ENCODE peak calls at places on chromosomes 12 and 14, in ten cellular contexts. O is pancreas; K is CD4-positive, CD25-positive, alpha-beta regulatory T cell; B is AG04450; W is fibroblast of lung; Q is neuronal stem cell; D is endothelial cell of umbilical vein; Y is A549; J is left lung; Z is CD8-positive, alpha-beta memory T cell. N is an unnamed sample.

GRCh38 chr12:95648990-95649791 is 97.9 kb upstream of the USP44 start:
- DNase-seq in B (no peak), W (peak), Q (no peak), O (no peak), Y (peak), D (peak), K (no peak), J (no peak), Z (no peak), N (no peak)

GRCh38 chr14:105281354-105282097 is 19.3 kb downstream of the BRF1 start:
- DNase-seq in W (peak), Y (peak), D (peak), O (no peak), K (peak), Q (peak), J (no peak), Z (no peak), B (peak), N (no peak)

GRCh38 chr12:32197421-32197820 is 90.8 kb downstream of the BICD1 start:
- DNase-seq in B (no peak), Y (no peak), O (no peak), K (no peak), W (no peak), J (no peak), D (no peak), Z (no peak), Q (no peak), N (no peak)

GRCh38 chr14:34237098-34237497 is 224.9 kb downstream of the SPTSSA start:
- DNase-seq in Z (no peak), O (no peak), Y (peak), Q (no peak), J (no peak), B (no peak), K (no peak), W (no peak), D (no peak), N (no peak)

GRCh38 chr12:78406776-78407335 is 457.7 kb upstream of the SYT1 start:
- DNase-seq in W (peak), Q (no peak), D (no peak), K (no peak), B (no peak), O (no peak), J (no peak), Y (no peak), Z (no peak), N (no peak)

GRCh38 chr14:100902295-100902694 is 1.2 kb downstream of the RTL1 start:
- DNase-seq in W (no peak), Q (no peak), B (no peak), J (no peak), Y (peak), K (no peak), O (no peak), D (no peak), Z (no peak), N (no peak)

GRCh38 chr12:63843613-63844390 is 698 bp upstream of the SRGAP1 start:
- DNase-seq in J (peak), Y (peak), O (peak), Q (peak), K (peak), D (peak), B (peak), Z (peak), W (peak), N (peak)

GRCh38 chr12:111599459-111600295 is 562 bp upstream of the ATXN2 start:
- DNase-seq in D (peak), Q (peak), K (peak), W (peak), Y (peak), O (peak), Z (peak), J (peak), B (peak), N (peak)

GRCh38 chr14:99964979-99965378 is 100.2 kb upstream of the EVL start:
- DNase-seq in J (no peak), Y (no peak), Z (no peak), D (no peak), Q (no peak), K (no peak), B (no peak), W (no peak), O (no peak), N (no peak)

GRCh38 chr14:88556581-88556980 is 1.8 kb upstream of the PTPN21 start:
- DNase-seq in Q (no peak), D (no peak), O (no peak), Y (no peak), B (no peak), Z (no peak), W (no peak), J (no peak), K (no peak), N (no peak)

GRCh38 chr12:120977531-120978295 is 630 bp upstream of the HNF1A start:
- DNase-seq in Y (no peak), O (no peak), W (no peak), Z (no peak), D (no peak), J (no peak), B (no peak), K (no peak), Q (no peak), N (no peak)

GRCh38 chr12:124814741-124815613 is 48.7 kb downstream of the SCARB1 start:
- DNase-seq in Q (no peak), B (no peak), D (no peak), W (peak), Y (no peak), K (no peak), Z (no peak), J (peak), O (no peak), N (no peak)

GRCh38 chr12:130633771-130634170 is 82.3 kb downstream of the RIMBP2 start:
- DNase-seq in Y (no peak), J (no peak), W (no peak), B (no peak), D (no peak), K (no peak), Q (peak), Z (no peak), O (no peak), N (peak)

GRCh38 chr12:79927772-79928474 is 7.0 kb downstream of the PPP1R12A start:
- DNase-seq in Y (no peak), K (peak), B (no peak), O (no peak), Z (peak), J (no peak), D (no peak), Q (no peak), W (no peak), N (no peak)

GRCh38 chr12:2324375-2324774 is 271.6 kb downstream of the CACNA1C start:
- DNase-seq in D (peak), J (no peak), Z (no peak), W (no peak), O (peak), Y (no peak), Q (no peak), K (no peak), B (no peak), N (no peak)

GRCh38 chr12:101570022-101570421 is 24.7 kb upstream of the MYBPC1 start:
- DNase-seq in O (no peak), Q (no peak), K (no peak), Z (no peak), D (peak), W (peak), B (peak), J (no peak), Y (peak), N (no peak)

GRCh38 chr14:74737753-74738325 is 24.9 kb downstream of the FCF1 start:
- DNase-seq in J (no peak), W (peak), Y (peak), D (no peak), O (no peak), B (no peak), K (no peak), Q (no peak), Z (no peak), N (no peak)

GRCh38 chr14:87066221-87066817 is 926.7 kb downstream of the GALC start:
- DNase-seq in W (peak), J (no peak), B (no peak), D (no peak), Y (no peak), Z (no peak), K (no peak), O (no peak), Q (no peak), N (no peak)

GRCh38 chr14:100062602-100063001 is 2.6 kb upstream of the EVL start:
- DNase-seq in Y (no peak), Z (no peak), D (no peak), K (peak), B (no peak), O (no peak), J (no peak), W (no peak), Q (no peak), N (no peak)

GRCh38 chr12:104054681-104055346 is 4.8 kb upstream of the GLT8D2 start:
- DNase-seq in O (no peak), B (no peak), D (no peak), Y (no peak), Q (no peak), K (no peak), J (no peak), W (no peak), Z (no peak), N (no peak)

GRCh38 chr12:130063866-130064265 is 98.4 kb upstream of the FZD10 start:
- DNase-seq in D (no peak), O (no peak), Q (no peak), Y (no peak), B (no peak), K (no peak), Z (no peak), J (no peak), W (no peak), N (peak)

GRCh38 chr14:69010632-69011031 is 31.5 kb upstream of the ACTN1 start:
- DNase-seq in O (no peak), Z (no peak), Q (no peak), D (no peak), J (no peak), K (peak), B (no peak), Y (peak), W (peak), N (no peak)

GRCh38 chr12:78060186-78060585 is 229.5 kb downstream of the NAV3 start:
- DNase-seq in J (no peak), W (peak), Z (no peak), D (no peak), B (peak), K (no peak), Q (no peak), O (no peak), Y (no peak), N (no peak)

GRCh38 chr12:125852116-125852515 is 786.9 kb downstream of the AACS start:
- DNase-seq in W (no peak), J (no peak), Q (no peak), Z (no peak), O (no peak), D (no peak), K (no peak), B (no peak), Y (no peak), N (no peak)

GRCh38 chr12:41254546-41254945 is 66.4 kb downstream of the PDZRN4 start:
- DNase-seq in Y (no peak), B (no peak), W (no peak), Z (no peak), K (no peak), J (no peak), Q (no peak), O (no peak), D (no peak), N (no peak)

GRCh38 chr14:97380539-97380941 is 583.4 kb downstream of the VRK1 start:
- DNase-seq in D (no peak), Y (peak), Z (no peak), O (no peak), J (no peak), K (peak), Q (no peak), W (no peak), B (no peak), N (no peak)

GRCh38 chr12:64679487-64679983 is 69.2 kb downstream of the RASSF3 start:
- DNase-seq in B (no peak), Q (no peak), D (peak), O (no peak), J (no peak), W (peak), Y (peak), K (peak), Z (peak), N (peak)

GRCh38 chr14:61179776-61180398 is 101.3 kb downstream of the TMEM30B start:
- DNase-seq in O (no peak), Q (no peak), J (no peak), B (no peak), D (peak), Z (no peak), K (no peak), Y (no peak), W (peak), N (no peak)

GRCh38 chr12:115813256-115813655 is 464.2 kb downstream of the MED13L start:
- DNase-seq in D (no peak), K (no peak), B (no peak), Z (no peak), W (no peak), Q (no peak), Y (no peak), J (no peak), O (no peak), N (no peak)

GRCh38 chr12:122167328-122167925 is 6.6 kb downstream of the IL31 start:
- DNase-seq in B (no peak), D (no peak), Y (no peak), W (no peak), J (no peak), O (no peak), K (no peak), Q (no peak), Z (no peak), N (no peak)

GRCh38 chr12:54175130-54175963 is 13.4 kb downstream of the SMUG1 start:
- DNase-seq in O (no peak), D (no peak), J (no peak), Y (no peak), B (no peak), Q (no peak), W (no peak), Z (no peak), K (peak), N (no peak)

GRCh38 chr14:70884595-70885342 is 22.5 kb upstream of the PCNX1 start:
- DNase-seq in O (no peak), W (no peak), D (no peak), B (no peak), Z (no peak), Y (no peak), K (peak), J (no peak), Q (no peak), N (no peak)

GRCh38 chr14:96273629-96274028 is 17.6 kb downstream of the BDKRB1 start:
- DNase-seq in Y (no peak), W (no peak), B (no peak), Z (no peak), J (no peak), O (no peak), Q (no peak), K (no peak), D (no peak), N (no peak)

GRCh38 chr12:112121780-112122565 is 3.4 kb upstream of the TRAFD1 start:
- DNase-seq in J (no peak), D (no peak), B (peak), W (peak), Y (peak), O (peak), K (no peak), Z (no peak), Q (no peak), N (peak)

GRCh38 chr14:101879212-101880015 is 85.0 kb upstream of the DYNC1H1 start:
- DNase-seq in K (no peak), O (no peak), Z (no peak), B (no peak), W (no peak), D (no peak), J (no peak), Y (no peak), Q (no peak), N (no peak)

GRCh38 chr14:75523771-75524171 is 1.5 kb downstream of the BATF start:
- DNase-seq in D (peak), B (no peak), Z (no peak), Q (no peak), Y (no peak), O (no peak), J (no peak), W (peak), K (no peak), N (no peak)

DNA sequence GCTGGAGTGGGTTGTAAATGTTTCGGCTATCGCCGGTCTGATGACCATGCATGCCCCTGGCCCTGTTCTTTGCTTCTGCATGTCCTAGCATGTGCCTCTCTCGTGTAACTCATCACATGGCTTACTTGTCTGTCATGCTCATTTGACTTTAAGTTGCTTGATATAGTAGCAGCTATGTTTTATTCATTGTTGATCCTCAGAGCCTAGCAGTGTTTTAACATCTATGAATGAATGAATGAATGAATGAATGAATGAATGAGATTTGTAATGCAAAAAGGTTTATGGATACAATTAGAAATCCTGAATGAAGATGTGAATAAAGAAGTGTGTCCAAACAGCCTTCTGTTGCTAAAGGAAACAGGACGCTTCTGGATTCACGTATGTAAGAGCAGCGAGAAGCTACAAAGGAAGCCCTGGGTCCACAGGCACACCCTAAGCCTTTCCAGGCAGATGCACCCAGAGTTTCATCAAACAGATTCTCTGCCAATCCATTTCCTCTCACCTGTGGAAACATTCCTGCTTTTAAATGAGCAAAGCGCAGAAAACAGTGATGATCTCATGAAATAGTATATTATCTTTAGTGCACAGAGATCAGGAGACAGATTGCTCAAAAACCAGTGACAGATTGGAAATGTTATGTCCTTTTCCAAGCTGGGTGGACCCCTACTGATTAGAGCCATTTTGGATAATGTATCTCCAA is 3.4 kb downstream of the GSG1 start:
- DNase-seq in J (no peak), D (peak), O (no peak), Y (no peak), K (no peak), W (peak), Z (no peak), B (no peak), Q (no peak), N (no peak)
- H3K4me3 ChIP-seq in J (no peak), D (no peak), O (no peak), Y (no peak), K (peak), W (no peak), Z (no peak), B (peak), Q (no peak), N (no peak)

GRCh38 chr12:113875681-113876080 is 90.4 kb downstream of the RBM19 start:
- DNase-seq in J (no peak), Y (no peak), Z (no peak), K (no peak), O (no peak), D (no peak), B (no peak), W (peak), Q (no peak), N (no peak)
- H3K27ac ChIP-seq in J (no peak), Y (no peak), Z (no peak), K (no peak), O (no peak), D (no peak), B (peak), W (peak), Q (no peak), N (no peak)

GRCh38 chr14:37598973-37599526 is 3.6 kb downstream of the TTC6 start:
- DNase-seq in J (no peak), Z (no peak), D (no peak), K (no peak), B (no peak), Q (no peak), O (peak), Y (no peak), W (no peak), N (no peak)
- H3K4me3 ChIP-seq in J (peak), Z (no peak), D (no peak), K (no peak), B (no peak), Q (no peak), O (no peak), Y (no peak), W (no peak), N (peak)

GRCh38 chr12:75979181-75979580 is 52.4 kb downstream of the PHLDA1 start:
- DNase-seq in Q (no peak), Z (peak), W (no peak), B (no peak), Y (peak), D (peak), K (peak), J (no peak), O (no peak), N (no peak)
- H3K27ac ChIP-seq in Q (no peak), Z (peak), W (peak), B (peak), Y (peak), D (peak), K (peak), J (peak), O (peak), N (peak)

DNA sequence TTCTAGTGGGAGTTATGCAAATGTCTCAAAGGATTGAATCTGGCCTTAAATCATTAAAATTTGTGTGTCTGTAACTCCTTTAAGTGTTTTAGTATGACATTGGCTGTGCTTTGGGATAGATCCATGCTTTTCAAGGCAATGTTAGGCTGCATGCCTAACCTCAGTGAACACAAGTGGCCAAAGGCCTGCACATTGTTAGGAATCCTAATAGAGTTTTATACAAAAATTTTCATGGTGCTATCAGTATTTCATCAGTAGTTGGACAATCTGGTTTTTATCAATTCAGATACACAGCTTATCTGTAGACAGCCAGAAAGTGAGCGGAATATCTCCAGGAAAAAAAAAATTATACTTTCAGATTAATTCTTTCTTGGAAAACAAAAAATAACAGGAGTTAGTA is 324.0 kb upstream of the PDE3A start:
- DNase-seq in K (no peak), W (no peak), D (no peak), Z (no peak), J (no peak), O (no peak), B (no peak), Y (no peak), Q (no peak), N (no peak)
- H3K4me3 ChIP-seq in K (no peak), W (no peak), D (no peak), Z (no peak), J (no peak), O (no peak), B (no peak), Y (no peak), Q (no peak), N (no peak)

GRCh38 chr14:85538636-85539035 is 8.7 kb downstream of the FLRT2 start:
- DNase-seq in Y (no peak), B (no peak), O (no peak), J (no peak), K (no peak), W (no peak), D (no peak), Z (no peak), Q (no peak), N (no peak)
- H3K27ac ChIP-seq in Y (no peak), B (no peak), O (peak), J (no peak), K (no peak), W (no peak), D (no peak), Z (no peak), Q (no peak), N (no peak)

GRCh38 chr12:6123258-6123657 is 1.2 kb downstream of the VWF start:
- DNase-seq in K (no peak), Z (no peak), B (no peak), Q (no peak), O (no peak), D (peak), W (no peak), Y (no peak), J (no peak), N (no peak)
- H3K4me3 ChIP-seq in K (no peak), Z (no peak), B (no peak), Q (no peak), O (no peak), D (peak), W (no peak), Y (no peak), J (no peak), N (peak)

GRCh38 chr12:105229446-105229845 is 6.5 kb downstream of the APPL2 start:
- DNase-seq in J (no peak), K (no peak), D (no peak), W (no peak), O (no peak), Q (no peak), Z (no peak), Y (no peak), B (no peak), N (no peak)
- H3K27ac ChIP-seq in J (no peak), K (no peak), D (peak), W (peak), O (no peak), Q (no peak), Z (no peak), Y (no peak), B (no peak), N (no peak)

N was measured in upper lobe of right lung.